ENCODE peak calls at places on chromosome 1, in five cellular contexts. Y is heart right ventricle, G is aorta, D is ovary, Q is epithelial cell of esophagus. S is an unnamed sample.
A peak's percentile ranks its signal among the peaks of the same experiment; 100 is the strongest.

GRCh38 chr1:110068646-110069301 is 1.7 kb downstream of the ALX3 start:
- DNase-seq in Y (no peak), G (no peak), D (no peak), Q (no peak), S (no peak)

GRCh38 chr1:156430809-156431208 is 61.8 kb downstream of the RHBG start:
- DNase-seq in G (no peak), Q (no peak), D (no peak), Y (no peak), S (no peak)

GRCh38 chr1:226029093-226029496 is 30.0 kb upstream of the SDE2 start:
- DNase-seq in G (peak; percentile 61), D (no peak), Q (no peak), Y (no peak), S (no peak)

GRCh38 chr1:206790502-206791250 is 18.4 kb upstream of the IL10 start:
- DNase-seq in G (no peak), Y (no peak), D (no peak), Q (no peak), S (no peak)

GRCh38 chr1:55741516-55741915 is 526.4 kb upstream of the USP24 start:
- DNase-seq in Q (no peak), D (no peak), G (no peak), Y (no peak), S (peak; percentile 87)

GRCh38 chr1:200226268-200226968 is 183.4 kb downstream of the ZNF281 start:
- DNase-seq in Q (no peak), Y (no peak), D (no peak), G (no peak), S (peak; percentile 5)

GRCh38 chr1:24201941-24202440 is 14.9 kb upstream of the IFNLR1 start:
- DNase-seq in Y (peak; percentile 79), G (peak; percentile 86), D (no peak), Q (peak; percentile 97), S (peak; percentile 94)

GRCh38 chr1:94302960-94303359 is 65.6 kb upstream of the ARHGAP29 start:
- DNase-seq in Q (no peak), G (no peak), Y (no peak), D (no peak), S (no peak)

GRCh38 chr1:200488375-200489165 is 78.7 kb upstream of the ZNF281 start:
- DNase-seq in D (no peak), G (no peak), Q (peak; percentile 79), Y (peak; percentile 43), S (peak; percentile 87)

GRCh38 chr1:201530741-201531521 is 8.0 kb upstream of the NAV1 start:
- DNase-seq in Q (peak; percentile 79), D (peak; percentile 72), G (peak; percentile 92), Y (peak; percentile 90), S (peak; percentile 88)

GRCh38 chr1:13930151-13930550 is 230.2 kb downstream of the PRDM2 start:
- DNase-seq in G (no peak), Y (no peak), D (no peak), Q (no peak), S (peak; percentile 8)

GRCh38 chr1:90721210-90722194 is 4.4 kb upstream of the BARHL2 start:
- DNase-seq in G (no peak), D (no peak), Q (peak; percentile 59), Y (no peak), S (peak; percentile 66)

GRCh38 chr1:24849653-24850295 is 80.3 kb downstream of the RUNX3 start:
- DNase-seq in D (no peak), Y (peak; percentile 22), G (no peak), Q (no peak), S (peak; percentile 50)

GRCh38 chr1:202698276-202698675 is 12.0 kb downstream of the SYT2 start:
- DNase-seq in G (no peak), Y (no peak), D (no peak), Q (no peak), S (no peak)

GRCh38 chr1:74824497-74825107 is 91.7 kb downstream of the TYW3 start:
- DNase-seq in Q (no peak), D (no peak), Y (no peak), G (no peak), S (no peak)

GRCh38 chr1:41341756-41342562 is 19.3 kb upstream of the FOXO6 start:
- DNase-seq in Y (no peak), G (no peak), D (peak; percentile 1), Q (peak; percentile 86), S (no peak)

GRCh38 chr1:223748405-223748772 is 36.0 kb downstream of the CAPN2 start:
- DNase-seq in D (no peak), Y (no peak), Q (no peak), G (no peak), S (peak; percentile 75)

GRCh38 chr1:107787299-107787698 is 177.7 kb downstream of the VAV3 start:
- DNase-seq in Q (peak; percentile 9), Y (no peak), G (no peak), D (no peak), S (no peak)

GRCh38 chr1:42946120-42947009 is 12.3 kb downstream of the SLC2A1 start:
- DNase-seq in Y (no peak), G (no peak), Q (no peak), D (no peak), S (no peak)

GRCh38 chr1:26286064-26286416 is 6.2 kb downstream of the SH3BGRL3 start:
- DNase-seq in G (no peak), D (no peak), Y (no peak), Q (no peak), S (no peak)

GRCh38 chr1:67855944-67856343 is 22.7 kb upstream of the GNG12 start:
- DNase-seq in G (no peak), Q (no peak), Y (no peak), D (no peak), S (peak; percentile 47)

GRCh38 chr1:27074175-27074780 is 61.6 kb upstream of the TENT5B start:
- DNase-seq in D (no peak), G (no peak), Y (no peak), Q (peak; percentile 37), S (no peak)

GRCh38 chr1:102083186-102083585 is 86.5 kb upstream of the OLFM3 start:
- DNase-seq in G (no peak), Y (no peak), D (no peak), Q (no peak), S (no peak)

GRCh38 chr1:233244183-233244582 is 51.3 kb downstream of the PCNX2 start:
- DNase-seq in G (no peak), D (no peak), Q (no peak), Y (no peak), S (peak; percentile 30)

GRCh38 chr1:20279507-20279906 is 11.2 kb upstream of the VWA5B1 start:
- DNase-seq in D (no peak), G (no peak), Y (no peak), Q (peak; percentile 67), S (peak; percentile 11)

GRCh38 chr1:155085504-155086181 is 7.0 kb downstream of the EFNA3 start:
- DNase-seq in Y (peak; percentile 65), Q (peak; percentile 88), D (peak; percentile 58), G (peak; percentile 81), S (peak; percentile 36)

GRCh38 chr1:110639724-110640386 is 33.7 kb upstream of the KCNA2 start:
- DNase-seq in G (no peak), Y (no peak), D (no peak), Q (peak; percentile 21), S (peak; percentile 6)

GRCh38 chr1:199020904-199021303 is 382.1 kb downstream of the PTPRC start:
- DNase-seq in Q (no peak), D (no peak), G (no peak), Y (no peak), S (no peak)

GRCh38 chr1:114289321-114289720 is 135.7 kb upstream of the SYT6 start:
- DNase-seq in Y (no peak), D (no peak), Q (no peak), G (no peak), S (no peak)

GRCh38 chr1:179322481-179323026 is 29.0 kb downstream of the SOAT1 start:
- DNase-seq in G (no peak), Q (no peak), D (no peak), Y (no peak), S (peak; percentile 8)
- H3K4me3 ChIP-seq in G (no peak overlapping the region), Q (no peak overlapping the region), D (no peak overlapping the region), Y (no peak overlapping the region), S (peak overlapping the region; percentile 30)

DNA sequence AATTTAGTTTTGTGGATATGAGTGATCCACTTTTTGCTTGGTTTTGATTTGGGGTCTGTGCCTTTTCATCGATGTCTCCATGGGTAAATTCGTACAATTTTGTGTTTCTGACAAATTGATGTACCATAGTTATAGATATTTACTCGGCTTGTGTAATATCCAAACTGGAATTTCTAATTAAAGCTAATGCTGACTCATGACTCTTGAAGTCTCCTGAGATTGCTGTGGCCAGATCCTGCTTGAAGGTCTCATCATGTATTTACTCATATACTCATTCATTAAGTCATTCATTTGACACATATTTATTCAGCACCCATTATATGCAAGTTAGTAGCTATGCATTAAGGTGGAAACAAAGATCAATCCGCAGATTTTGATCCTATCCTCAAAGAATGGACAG is 423.2 kb downstream of the RWDD3 start:
- DNase-seq in D (no peak), Y (no peak), G (no peak), Q (peak; percentile 28), S (no peak)
- H3K4me3 ChIP-seq in D (no peak overlapping the region), Y (no peak overlapping the region), G (no peak overlapping the region), Q (no peak overlapping the region), S (no peak overlapping the region)

DNA sequence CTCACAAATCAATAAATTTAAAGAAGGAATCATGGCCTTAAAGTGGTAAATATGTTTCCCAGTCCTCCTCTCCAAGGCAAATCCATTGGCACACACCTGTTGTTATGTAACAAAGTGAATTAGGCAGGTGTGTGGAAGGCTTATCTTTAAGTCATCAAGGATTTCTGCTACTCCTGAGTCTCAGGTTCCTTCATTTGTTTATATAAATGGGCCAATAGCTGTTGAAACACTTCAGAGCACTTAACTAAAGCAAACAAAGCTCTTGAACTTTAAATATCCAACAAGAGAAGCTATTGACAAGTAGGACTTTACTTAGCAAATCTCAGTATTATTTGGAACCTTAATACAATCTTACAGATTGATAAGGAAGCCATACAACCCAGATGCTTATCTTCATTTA is 99.3 kb upstream of the ESRRG start:
- DNase-seq in Y (no peak), Q (no peak), G (no peak), D (no peak), S (no peak)
- H3K4me3 ChIP-seq in Y (no peak overlapping the region), Q (no peak overlapping the region), G (no peak overlapping the region), D (no peak overlapping the region), S (no peak overlapping the region)

GRCh38 chr1:2112280-2112701 is 62.1 kb downstream of the PRKCZ start:
- DNase-seq in G (peak; percentile 34), Y (no peak), D (no peak), Q (no peak), S (no peak)

GRCh38 chr1:2115008-2115921 is 65.1 kb downstream of the PRKCZ start:
- DNase-seq in Q (no peak), Y (no peak), G (peak; percentile 36), D (no peak), S (no peak)

GRCh38 chr1:2119886-2120285 is 69.7 kb downstream of the PRKCZ start:
- DNase-seq in D (no peak), G (no peak), Q (no peak), Y (no peak), S (no peak)

GRCh38 chr1:2113620-2114135 is 63.5 kb downstream of the PRKCZ start:
- DNase-seq in Q (no peak), Y (no peak), D (no peak), G (peak; percentile 28), S (no peak)

GRCh38 chr1:2115922-2116341 is 65.7 kb downstream of the PRKCZ start:
- DNase-seq in Q (no peak), D (no peak), G (peak; percentile 36), Y (no peak), S (no peak)
- H3K4me3 ChIP-seq in Q (no peak overlapping the region), D (no peak overlapping the region), G (no peak overlapping the region), Y (no peak overlapping the region), S (no peak overlapping the region)

DNA sequence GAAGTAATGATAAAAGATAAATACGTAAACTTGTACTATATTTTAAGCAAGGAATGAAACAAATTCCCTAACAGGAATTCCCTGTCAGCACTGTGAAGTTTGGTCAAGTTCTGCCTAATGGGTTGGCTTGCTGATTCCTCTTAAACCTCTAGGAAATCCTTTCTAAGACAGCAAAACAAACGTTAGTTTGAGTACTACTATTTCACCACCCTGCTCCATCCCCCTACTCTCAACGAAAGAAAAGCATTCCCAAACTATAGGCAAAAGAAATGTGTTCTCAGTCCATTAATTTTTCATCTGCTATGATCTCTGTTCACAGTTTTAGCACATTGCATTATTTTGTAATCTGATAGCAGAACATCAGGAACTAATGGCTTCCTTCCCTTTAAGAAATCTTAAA is 16.1 kb downstream of the SERPINC1 start:
- DNase-seq in G (no peak), D (no peak), Y (no peak), Q (no peak), S (no peak)
- H3K4me3 ChIP-seq in G (no peak overlapping the region), D (no peak overlapping the region), Y (no peak overlapping the region), Q (no peak overlapping the region), S (no peak overlapping the region)

S was measured in fibroblast of pulmonary artery.